ENCODE peak calls at places on chromosomes 2 and 18, in four cellular contexts. E is stimulated activated CD4-positive, alpha-beta T cell treated with anti-CD3 and anti-CD28 coated beads, Interleukin-4, amount 100 ng/mL, for 24 hours; A is NCI-H345; N is psoas muscle. F is an unnamed sample.

GRCh38 chr2:128284037-128284441 is 34.6 kb downstream of the HS6ST1 start:
- DNase-seq in E (no peak), A (no peak), N (peak), F (no peak)

GRCh38 chr18:37684183-37684582 is 118.6 kb upstream of the CELF4 start:
- DNase-seq in E (no peak), A (no peak), N (no peak), F (no peak)

GRCh38 chr18:74501386-74501785 is 5.2 kb downstream of the CNDP2 start:
- DNase-seq in E (no peak), A (no peak), N (no peak), F (no peak)

GRCh38 chr2:88857951-88858406 is 166.5 kb downstream of the RPIA start:
- DNase-seq in E (no peak), A (no peak), N (no peak), F (no peak)

GRCh38 chr2:8872821-8873432 is 35.5 kb upstream of the KIDINS220 start:
- DNase-seq in E (no peak), A (peak), N (no peak), F (peak)

GRCh38 chr2:144434865-144435264 is 85.1 kb downstream of the ZEB2 start:
- DNase-seq in E (no peak), A (no peak), N (no peak), F (no peak)

GRCh38 chr2:11955314-11955713 is 208.9 kb downstream of the LPIN1 start:
- DNase-seq in E (no peak), A (no peak), N (no peak), F (no peak)

GRCh38 chr2:167140767-167141166 is 252.5 kb downstream of the XIRP2 start:
- DNase-seq in E (no peak), A (no peak), N (no peak), F (no peak)